ENCODE peak calls at places on chromosomes 4 and X, in ten cellular contexts. B, D, U, F, J, L, A, I, K and X are unnamed samples.

GRCh38 chr4:3741217-3742011 is 24.8 kb upstream of the ADRA2C start:
- DNase-seq in A (no peak), L (no peak), F (no peak), D (no peak), U (no peak), J (no peak), B (no peak), K (no peak), I (no peak), X (no peak)

GRCh38 chr4:187606581-187606980 is 389.0 kb upstream of the ZFP42 start:
- DNase-seq in K (peak), I (peak), U (peak), J (peak), A (peak), D (no peak), F (no peak), L (peak), B (no peak), X (peak)

GRCh38 chr4:137960371-137961050 is 281.6 kb downstream of the SLC7A11 start:
- DNase-seq in F (no peak), D (no peak), J (no peak), K (peak), A (peak), B (no peak), I (no peak), U (peak), L (no peak), X (peak)

GRCh38 chr4:72326692-72327632 is 242.1 kb downstream of the ADAMTS3 start:
- DNase-seq in F (no peak), B (no peak), L (no peak), K (peak), I (peak), D (no peak), U (peak), A (peak), J (no peak), X (no peak)

GRCh38 chrX:141201962-141202361 is 25.0 kb upstream of the LDOC1 start:
- DNase-seq in L (no peak), U (no peak), I (no peak), F (no peak), A (no peak), D (no peak), B (no peak), J (no peak), K (no peak), X (no peak)

GRCh38 chrX:39645059-39645895 is 452.5 kb downstream of the BCOR start:
- DNase-seq in J (no peak), L (no peak), F (no peak), K (peak), U (peak), D (no peak), I (peak), B (no peak), A (peak), X (peak)

GRCh38 chr4:146247356-146247755 is 33.0 kb downstream of the REELD1 start:
- DNase-seq in K (no peak), D (no peak), B (no peak), F (no peak), I (no peak), J (no peak), L (no peak), A (no peak), U (no peak), X (no peak)

GRCh38 chr4:89641367-89641687 is 195.6 kb downstream of the SNCA start:
- DNase-seq in U (no peak), I (no peak), F (no peak), J (no peak), D (no peak), K (no peak), L (no peak), B (no peak), A (no peak), X (no peak)

GRCh38 chr4:169369634-169370033 is 98.9 kb upstream of the SH3RF1 start:
- DNase-seq in B (no peak), A (no peak), I (peak), L (no peak), J (no peak), F (no peak), D (no peak), U (no peak), K (no peak), X (no peak)

GRCh38 chr4:7651461-7651921 is 216.8 kb upstream of the PSAPL1 start:
- DNase-seq in F (no peak), D (no peak), A (no peak), I (no peak), J (no peak), K (no peak), L (peak), U (peak), B (no peak), X (no peak)

GRCh38 chrX:39759526-39760224 is 338.1 kb downstream of the BCOR start:
- DNase-seq in I (no peak), J (peak), D (no peak), A (peak), K (peak), L (no peak), U (peak), F (no peak), B (no peak), X (peak)

GRCh38 chrX:122771933-122772332 is 412.1 kb upstream of the GRIA3 start:
- DNase-seq in L (no peak), D (no peak), K (no peak), J (no peak), F (no peak), I (no peak), B (no peak), A (no peak), U (no peak), X (no peak)

GRCh38 chr4:13535118-13535517 is 9.2 kb downstream of the NKX3-2 start:
- DNase-seq in K (peak), I (no peak), L (no peak), D (no peak), J (no peak), U (no peak), F (no peak), A (no peak), B (no peak), X (peak)

GRCh38 chr4:184386271-184386781 is 88.0 kb downstream of the IRF2 start:
- DNase-seq in I (no peak), D (no peak), A (no peak), U (no peak), L (peak), B (no peak), K (no peak), J (no peak), F (no peak), X (no peak)

GRCh38 chr4:13907255-13907751 is 279.8 kb upstream of the BOD1L1 start:
- DNase-seq in I (no peak), K (peak), L (no peak), D (no peak), F (no peak), B (no peak), A (peak), U (peak), J (no peak), X (peak)

GRCh38 chr4:65589331-65589730 is 81.0 kb downstream of the EPHA5 start:
- DNase-seq in K (no peak), J (no peak), F (no peak), D (no peak), U (peak), L (no peak), B (no peak), I (no peak), A (no peak), X (no peak)

GRCh38 chr4:7798215-7798995 is 141.3 kb downstream of the AFAP1 start:
- DNase-seq in U (no peak), J (no peak), F (no peak), D (peak), I (no peak), B (no peak), L (no peak), K (no peak), A (no peak), X (no peak)

GRCh38 chr4:102319594-102319993 is 25.7 kb downstream of the SLC39A8 start:
- DNase-seq in D (no peak), F (no peak), B (no peak), K (no peak), J (no peak), U (no peak), I (no peak), A (no peak), L (peak), X (no peak)

GRCh38 chr4:154626793-154627484 is 14.5 kb upstream of the FGG start:
- DNase-seq in K (peak), F (peak), D (peak), A (peak), I (peak), L (peak), J (peak), B (peak), U (peak), X (peak)

GRCh38 chr4:184345573-184345922 is 127.9 kb upstream of the ENPP6 start:
- DNase-seq in L (no peak), B (no peak), D (no peak), K (peak), J (no peak), U (no peak), I (no peak), F (no peak), A (no peak), X (peak)

GRCh38 chr4:183424109-183424751 is 20.2 kb upstream of the CDKN2AIP start:
- DNase-seq in U (peak), K (no peak), I (no peak), A (no peak), D (no peak), J (peak), L (peak), F (no peak), B (no peak), X (no peak)

GRCh38 chr4:4582653-4583052 is 40.8 kb upstream of the STX18 start:
- DNase-seq in K (no peak), F (no peak), L (no peak), J (no peak), B (no peak), U (no peak), D (no peak), I (no peak), A (no peak), X (no peak)

GRCh38 chr4:71243434-71243833 is 95.4 kb upstream of the SLC4A4 start:
- DNase-seq in B (no peak), J (no peak), A (no peak), I (no peak), U (no peak), D (no peak), K (no peak), L (no peak), F (no peak), X (no peak)

GRCh38 chr4:6097581-6097980 is 79.3 kb upstream of the C4orf50 start:
- DNase-seq in I (no peak), J (no peak), U (no peak), L (no peak), D (no peak), K (no peak), A (no peak), B (no peak), F (no peak), X (no peak)

GRCh38 chr4:169013396-169013795 is 3.3 kb upstream of the CBR4 start:
- DNase-seq in U (no peak), A (no peak), D (no peak), J (no peak), K (no peak), B (no peak), I (no peak), L (no peak), F (no peak), X (no peak)

GRCh38 chrX:14529288-14529989 is at the start of gene GLRA2:
- DNase-seq in J (no peak), L (peak), I (peak), F (peak), K (peak), D (no peak), U (peak), B (no peak), A (peak), X (no peak)

GRCh38 chrX:43813898-43814297 is 68.4 kb downstream of the MAOB start:
- DNase-seq in F (no peak), L (peak), U (peak), K (no peak), D (no peak), A (peak), J (no peak), B (no peak), I (peak), X (no peak)

GRCh38 chr4:147096667-147097604 is 151.3 kb upstream of the TTC29 start:
- DNase-seq in D (no peak), I (peak), L (no peak), B (no peak), A (peak), U (peak), K (no peak), F (no peak), J (no peak), X (no peak)

GRCh38 chr4:54548098-54548620 is 109.6 kb upstream of the KIT start:
- DNase-seq in K (no peak), U (no peak), I (no peak), J (no peak), D (no peak), A (no peak), F (no peak), L (no peak), B (no peak), X (no peak)

GRCh38 chr4:174324725-174325124 is 41.0 kb downstream of the CEP44 start:
- DNase-seq in I (no peak), L (no peak), J (no peak), F (no peak), D (no peak), A (peak), K (no peak), U (peak), B (no peak), X (no peak)

GRCh38 chr4:184019667-184020665 is 114.9 kb downstream of the STOX2 start:
- DNase-seq in I (no peak), A (no peak), F (no peak), K (no peak), D (no peak), B (no peak), U (no peak), J (no peak), L (no peak), X (no peak)

GRCh38 chr4:159272341-159273125 is 169.7 kb downstream of the RAPGEF2 start:
- DNase-seq in U (no peak), L (no peak), A (peak), D (no peak), B (no peak), I (no peak), F (no peak), K (no peak), J (no peak), X (no peak)

GRCh38 chr4:123892997-123893745 is 496.6 kb downstream of the SPRY1 start:
- DNase-seq in U (no peak), K (no peak), L (no peak), I (peak), F (no peak), B (no peak), A (peak), J (no peak), D (no peak), X (no peak)

GRCh38 chr4:139416073-139416673 is 37.7 kb upstream of the RAB33B start:
- DNase-seq in B (no peak), A (peak), J (no peak), K (peak), F (no peak), L (no peak), U (peak), D (no peak), I (peak), X (peak)

GRCh38 chr4:6573986-6574746 is 823 bp upstream of the MAN2B2 start:
- DNase-seq in A (no peak), I (no peak), J (no peak), F (no peak), B (no peak), L (no peak), K (no peak), D (no peak), U (no peak), X (no peak)